ENCODE peak calls at places on chromosomes 6 and 20, in five cellular contexts. N is HepG2, X is upper lobe of left lung, Q is K562, W is GM12878. J is an unnamed sample.
A peak's percentile ranks its signal among the peaks of the same experiment; 100 is the strongest.

GRCh38 chr6:8556370-8557018 is 121.1 kb upstream of the SLC35B3 start:
- ATAC-seq in N (peak; percentile 78), X (peak; percentile 48), Q (no peak), W (no peak), J (no peak)

GRCh38 chr6:111759413-111759835 is 113.8 kb downstream of the FYN start:
- ATAC-seq in N (no peak), X (peak; percentile 13), Q (no peak), W (no peak), J (no peak)

GRCh38 chr6:29524444-29524843 is 35.1 kb downstream of the UBD start:
- ATAC-seq in N (no peak), X (no peak), Q (no peak), W (no peak), J (no peak)

GRCh38 chr6:100846276-100846675 is 34.9 kb downstream of the ASCC3 start:
- ATAC-seq in N (no peak), X (no peak), Q (peak; percentile 47), W (peak; percentile 83), J (no peak)

GRCh38 chr20:3121271-3121911 is 36.9 kb upstream of the AVP start:
- ATAC-seq in N (no peak), X (no peak), Q (no peak), W (no peak), J (no peak)

GRCh38 chr20:44618318-44618731 is 33.2 kb downstream of the ADA start:
- ATAC-seq in N (no peak), X (no peak), Q (no peak), W (peak; percentile 60), J (no peak)

GRCh38 chr20:44435630-44436335 is 39.9 kb upstream of the TTPAL start:
- ATAC-seq in N (peak; percentile 1), X (peak; percentile 41), Q (no peak), W (no peak), J (no peak)

GRCh38 chr6:154749341-154749740 is 16.1 kb downstream of the SCAF8 start:
- ATAC-seq in N (no peak), X (no peak), Q (no peak), W (no peak), J (no peak)

GRCh38 chr6:150145830-150146229 is 3.0 kb downstream of the PPP1R14C start:
- ATAC-seq in N (no peak), X (no peak), Q (no peak), W (peak; percentile 66), J (no peak)

GRCh38 chr6:139605350-139605749 is 230.9 kb upstream of the CITED2 start:
- ATAC-seq in N (no peak), X (peak; percentile 38), Q (no peak), W (no peak), J (peak; percentile 80)

GRCh38 chr20:21133917-21134622 is 8.2 kb downstream of the KIZ start:
- ATAC-seq in N (no peak), X (no peak), Q (no peak), W (no peak), J (no peak)

DNA sequence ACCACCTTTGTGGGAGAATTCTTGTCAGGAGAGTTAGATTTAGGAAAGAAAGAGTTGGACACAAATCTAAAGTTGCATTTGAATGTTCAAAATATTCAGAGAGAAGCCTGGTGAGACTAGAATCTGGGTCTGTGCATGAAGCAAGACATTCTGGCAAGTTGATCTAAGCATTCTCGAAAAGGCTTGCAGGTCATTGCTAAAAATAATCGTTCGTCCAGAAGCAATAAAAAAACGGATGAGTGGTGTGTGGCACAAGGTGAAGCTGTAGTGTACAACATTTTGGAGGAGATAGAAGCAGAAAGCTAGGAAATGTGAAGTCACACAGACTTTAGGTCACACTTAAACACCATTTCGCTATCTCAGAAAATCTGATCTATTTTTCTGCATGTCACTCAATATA is 114.9 kb upstream of the IFNGR1 start:
- ATAC-seq in N (no peak), X (no peak), Q (no peak), W (no peak), J (no peak)
- TF ChIP-seq EP300 in N (no peak), X (no peak), Q (no peak), W (no peak), J (no peak)

DNA sequence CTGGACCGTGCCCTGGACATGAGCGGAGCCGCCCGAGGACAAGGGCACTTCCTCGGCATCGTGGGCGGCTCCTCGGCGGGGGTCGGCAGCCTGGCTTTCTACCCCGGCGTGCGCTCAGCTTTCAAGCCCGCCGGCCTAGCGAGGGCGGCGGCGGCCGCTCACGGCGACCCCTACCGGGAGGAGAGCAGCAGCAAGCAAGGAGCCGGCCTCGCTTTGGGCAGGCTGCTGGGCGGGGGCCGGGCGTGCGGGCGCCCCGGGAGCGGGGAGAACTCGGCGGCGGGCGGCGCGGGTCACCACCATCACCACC is 6.7 kb downstream of the PRDM13 start:
- ATAC-seq in N (no peak), X (peak; percentile 84), Q (no peak), W (peak; percentile 66), J (peak; percentile 60)
- H3K27me3 ChIP-seq in N (peaks cover 3% of the 10 kb centered on the region), X (no peaks in the 10 kb centered on the region), Q (peaks cover under 1% of the 10 kb centered on the region), W (peaks cover 20% of the 10 kb centered on the region), J (peaks cover 100% of the 10 kb centered on the region)

GRCh38 chr6:42030585-42031506 is 19.5 kb upstream of the TAF8 start:
- ATAC-seq in N (peak; percentile 45), X (peak; percentile 42), Q (peak; percentile 80), W (peak; percentile 33), J (no peak)
- H3K4me1 ChIP-seq in N (peaks cover 9% of the 10 kb centered on the region), X (peaks cover 48% of the 10 kb centered on the region), Q (peaks cover 62% of the 10 kb centered on the region), W (peaks cover 28% of the 10 kb centered on the region), J (peaks cover 10% of the 10 kb centered on the region)

GRCh38 chr6:30837870-30838269 is 46.4 kb upstream of the DDR1 start:
- ATAC-seq in N (no peak), X (no peak), Q (peak; percentile 19), W (no peak), J (no peak)
- TF ChIP-seq EP300 in N (no peak), X (no peak), Q (no peak), W (no peak), J (no peak)

GRCh38 chr6:108117427-108118358 is 43.2 kb upstream of the OSTM1 start:
- ATAC-seq in N (peak; percentile 43), X (peak; percentile 73), Q (peak; percentile 53), W (peak; percentile 79), J (peak; percentile 34)

GRCh38 chr6:108115598-108116058 is 41.1 kb upstream of the OSTM1 start:
- ATAC-seq in N (peak; percentile 73), X (peak; percentile 37), Q (peak; percentile 86), W (peak; percentile 50), J (no peak)

GRCh38 chr6:108118359-108118724 is 43.8 kb upstream of the OSTM1 start:
- ATAC-seq in N (no peak), X (no peak), Q (no peak), W (peak; percentile 7), J (no peak)

GRCh38 chr6:108116424-108116780 is 41.9 kb upstream of the OSTM1 start:
- ATAC-seq in N (no peak), X (no peak), Q (no peak), W (no peak), J (no peak)

DNA sequence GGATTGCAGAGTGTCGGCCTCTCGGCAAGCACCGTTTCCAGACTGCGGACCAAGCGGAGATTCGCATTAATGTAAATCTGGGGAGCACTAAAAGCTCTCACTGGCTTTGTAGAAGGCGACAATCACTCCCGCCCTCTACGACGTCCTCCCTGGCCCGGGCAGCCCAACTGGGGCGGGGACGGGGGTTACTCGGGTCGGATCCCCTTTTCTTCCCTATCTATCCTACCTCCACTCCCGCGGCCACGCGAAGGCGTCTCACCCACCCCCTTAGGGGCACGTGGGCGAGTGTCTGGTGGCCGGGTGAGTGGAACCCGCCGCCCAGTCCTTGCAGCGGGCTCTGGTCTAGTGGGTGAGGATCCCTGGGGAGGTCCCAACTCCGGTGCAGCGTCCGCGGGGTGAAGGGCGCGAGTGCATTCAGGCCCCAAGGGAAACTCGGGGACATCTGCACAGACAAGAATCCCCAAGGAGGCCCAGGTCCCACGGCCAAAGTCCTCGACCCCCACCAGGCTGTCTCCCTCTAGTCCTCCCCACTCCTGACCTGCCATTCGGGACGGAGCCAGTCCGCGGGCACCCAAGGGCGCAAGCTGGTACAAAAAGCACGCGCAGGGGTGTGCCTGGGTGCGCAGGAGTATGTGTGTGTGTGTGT is 42.4 kb upstream of the OSTM1 start:
- ATAC-seq in N (no peak), X (no peak), Q (no peak), W (no peak), J (no peak)
- H3K27me3 ChIP-seq in N (peaks cover 4% of the 10 kb centered on the region), X (no peaks in the 10 kb centered on the region), Q (peaks cover 13% of the 10 kb centered on the region), W (peaks cover 50% of the 10 kb centered on the region), J (peaks cover 98% of the 10 kb centered on the region)

GRCh38 chr6:17885079-17885478 is 102.4 kb downstream of the KIF13A start:
- ATAC-seq in N (no peak), X (peak; percentile 67), Q (peak; percentile 54), W (peak; percentile 69), J (no peak)
- H3K4me1 ChIP-seq in N (peaks cover 9% of the 10 kb centered on the region), X (peaks cover 23% of the 10 kb centered on the region), Q (peaks cover 26% of the 10 kb centered on the region), W (peaks cover 18% of the 10 kb centered on the region), J (peaks cover 51% of the 10 kb centered on the region)

DNA sequence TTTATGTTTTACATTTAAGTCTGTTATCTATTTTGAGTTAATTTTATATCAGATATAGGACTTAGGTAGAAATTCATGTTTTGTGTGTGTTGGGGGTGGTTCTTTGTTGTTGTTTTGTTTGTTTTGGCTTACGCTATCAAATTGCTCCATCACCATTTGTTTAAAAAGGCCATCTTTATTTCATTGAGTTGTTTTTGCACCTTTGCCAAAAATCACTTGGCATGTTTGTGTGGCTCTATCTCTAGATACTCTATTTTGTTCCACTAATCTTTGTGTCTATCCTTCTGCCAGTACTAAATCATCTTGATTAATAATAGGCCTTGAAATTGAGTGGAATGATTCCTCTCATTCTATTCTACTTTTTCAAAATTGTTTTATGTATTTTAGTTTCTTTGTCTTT is 7.4 kb downstream of the CYP39A1 start:
- ATAC-seq in N (no peak), X (no peak), Q (no peak), W (no peak), J (no peak)
- TF ChIP-seq EP300 in N (no peak), X (no peak), Q (no peak), W (no peak), J (no peak)

GRCh38 chr20:13147071-13147961 is 73.8 kb upstream of the ISM1 start:
- ATAC-seq in N (no peak), X (peak; percentile 77), Q (no peak), W (no peak), J (no peak)
- H3K27me3 ChIP-seq in N (no peaks in the 10 kb centered on the region), X (no peaks in the 10 kb centered on the region), Q (no peaks in the 10 kb centered on the region), W (no peaks in the 10 kb centered on the region), J (no peaks in the 10 kb centered on the region)

DNA sequence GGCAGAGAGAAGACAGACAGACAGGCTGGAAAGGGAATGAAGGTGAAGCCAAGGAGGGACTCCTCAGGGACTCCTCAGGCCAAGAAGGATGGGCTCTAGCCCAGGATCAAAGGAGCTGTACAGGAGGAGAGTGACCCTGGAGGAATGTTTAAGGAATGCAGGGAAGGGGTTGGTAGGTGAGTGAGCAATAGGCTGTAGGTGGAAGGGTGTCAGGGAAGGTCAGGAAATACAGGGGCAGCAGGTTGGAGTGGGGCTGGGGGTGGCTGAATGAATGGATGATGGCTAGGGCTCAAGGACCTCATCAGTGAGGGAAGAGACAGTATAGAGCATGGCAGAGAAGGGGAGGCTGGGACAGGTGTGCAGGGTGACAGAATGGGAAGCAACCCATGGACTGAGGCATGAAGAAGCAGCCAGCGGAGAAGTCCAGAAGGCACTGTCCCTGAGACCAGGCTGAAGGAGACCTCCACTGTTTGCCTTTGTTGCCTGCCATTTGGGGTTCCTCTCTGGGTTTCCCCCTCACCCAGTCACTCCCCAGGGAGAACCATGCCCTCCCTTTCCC is 13.2 kb downstream of the SYNGAP1 start:
- ATAC-seq in N (no peak), X (no peak), Q (no peak), W (no peak), J (no peak)
- H3K4me1 ChIP-seq in N (peaks cover 35% of the 10 kb centered on the region), X (peaks cover 37% of the 10 kb centered on the region), Q (peaks cover 35% of the 10 kb centered on the region), W (peaks cover 43% of the 10 kb centered on the region), J (peaks cover 65% of the 10 kb centered on the region)

J was measured in gastroesophageal sphincter.